ENCODE peak calls at places on chromosomes 11 and 22, in six cellular contexts. G, Z, N, H, T and V are unnamed samples.

GRCh38 chr11:76382209-76382608 is 1.1 kb downstream of the GVQW3 start:
- DNase-seq in G (no peak), Z (no peak), N (peak), H (no peak), T (no peak), V (no peak)

GRCh38 chr11:70002433-70002832 is 75.7 kb upstream of the ANO1 start:
- DNase-seq in G (peak), Z (peak), N (peak), H (no peak), T (no peak), V (no peak)

GRCh38 chr22:23399367-23400285 is 180.5 kb downstream of the IGLL1 start:
- DNase-seq in G (no peak), Z (no peak), N (no peak), H (no peak), T (no peak), V (no peak)

GRCh38 chr22:39381009-39381755 is 18.4 kb upstream of the TAB1 start:
- DNase-seq in G (no peak), Z (no peak), N (no peak), H (no peak), T (no peak), V (no peak)

GRCh38 chr11:9626778-9627394 is 37.0 kb upstream of the SWAP70 start:
- DNase-seq in G (no peak), Z (no peak), N (no peak), H (no peak), T (no peak), V (no peak)

GRCh38 chr11:95831198-95831883 is 41.0 kb downstream of the CEP57 start:
- DNase-seq in G (no peak), Z (no peak), N (no peak), H (no peak), T (no peak), V (peak)

GRCh38 chr11:124311269-124311668 is 2.5 kb downstream of the OR8D1 start:
- DNase-seq in G (no peak), Z (no peak), N (no peak), H (no peak), T (no peak), V (no peak)

GRCh38 chr11:18698341-18699268 is at the start of gene TMEM86A:
- DNase-seq in G (peak), Z (peak), N (peak), H (peak), T (peak), V (peak)

GRCh38 chr11:66429983-66430602 is 8.6 kb downstream of the MRPL11 start:
- DNase-seq in G (peak), Z (peak), N (peak), H (peak), T (peak), V (peak)

GRCh38 chr11:63549411-63549810 is 12.8 kb downstream of the PLAAT4 start:
- DNase-seq in G (no peak), Z (no peak), N (no peak), H (no peak), T (no peak), V (no peak)

GRCh38 chr11:62501432-62501891 is 45.1 kb downstream of the AHNAK start:
- DNase-seq in G (no peak), Z (no peak), N (no peak), H (no peak), T (no peak), V (peak)

GRCh38 chr11:48055292-48056132 is 75.2 kb downstream of the PTPRJ start:
- DNase-seq in G (peak), Z (peak), N (peak), H (peak), T (no peak), V (peak)

GRCh38 chr22:25970996-25971811 is 198.1 kb upstream of the SEZ6L start:
- DNase-seq in G (no peak), Z (no peak), N (no peak), H (no peak), T (no peak), V (no peak)